ENCODE peak calls at places on chromosomes 16 and 17, in five cellular contexts. S is BE2C, G is progenitor cell of endocrine pancreas, R is neural crest cell, N is GM13977. X is an unnamed sample.

GRCh38 chr17:57670769-57671545 is 74.1 kb downstream of the CCDC182 start:
- DNase-seq in S (no peak), G (no peak), R (no peak), N (peak), X (no peak)

GRCh38 chr17:2140683-2141082 is 85.8 kb downstream of the HIC1 start:
- DNase-seq in S (no peak), G (no peak), R (no peak), N (no peak), X (no peak)

GRCh38 chr17:21373034-21373433 is 3.1 kb upstream of the KCNJ12 start:
- DNase-seq in S (no peak), G (no peak), R (no peak), N (no peak), X (no peak)

GRCh38 chr17:59842901-59843652 is 49.7 kb downstream of the TUBD1 start:
- DNase-seq in S (no peak), G (no peak), R (no peak), N (no peak), X (no peak)

GRCh38 chr17:81254955-81255717 is 16.0 kb downstream of the NDUFAF8 start:
- DNase-seq in S (peak), G (peak), R (peak), N (no peak), X (peak)

GRCh38 chr17:79714746-79715145 is 16.0 kb upstream of the ENPP7 start:
- DNase-seq in S (no peak), G (no peak), R (no peak), N (no peak), X (no peak)

GRCh38 chr16:24848065-24848464 is 2.3 kb downstream of the SLC5A11 start:
- DNase-seq in S (no peak), G (no peak), R (no peak), N (no peak), X (no peak)

GRCh38 chr17:39123627-39124026 is 27.8 kb downstream of the PLXDC1 start:
- DNase-seq in S (no peak), G (no peak), R (no peak), N (no peak), X (no peak)

GRCh38 chr17:56988901-56989572 is 11.1 kb downstream of the SCPEP1 start:
- DNase-seq in S (no peak), G (no peak), R (no peak), N (no peak), X (no peak)

GRCh38 chr17:58568050-58568830 is 53.8 kb upstream of the MTMR4 start:
- DNase-seq in S (no peak), G (no peak), R (no peak), N (no peak), X (no peak)

GRCh38 chr16:59527206-59527997 is 793.3 kb upstream of the GOT2 start:
- DNase-seq in S (no peak), G (no peak), R (no peak), N (no peak), X (no peak)

GRCh38 chr17:77453613-77454559 is 313.1 kb downstream of the SEC14L1 start:
- DNase-seq in S (no peak), G (no peak), R (no peak), N (peak), X (no peak)

GRCh38 chr17:42541041-42541833 is 5.2 kb downstream of the NAGLU start:
- DNase-seq in S (no peak), G (no peak), R (no peak), N (no peak), X (no peak)

GRCh38 chr17:66564992-66565465 is 262.6 kb downstream of the PRKCA start:
- DNase-seq in S (no peak), G (no peak), R (no peak), N (no peak), X (no peak)

GRCh38 chr17:39208136-39208535 is 8.1 kb downstream of the RPL19 start:
- DNase-seq in S (no peak), G (no peak), R (no peak), N (no peak), X (no peak)

GRCh38 chr16:58022601-58023371 is 2.8 kb upstream of the MMP15 start:
- DNase-seq in S (peak), G (no peak), R (no peak), N (no peak), X (no peak)

GRCh38 chr17:75088902-75089417 is 1.2 kb downstream of the SLC16A5 start:
- DNase-seq in S (no peak), G (no peak), R (no peak), N (no peak), X (no peak)

GRCh38 chr16:80614908-80615696 is 74.3 kb downstream of the DYNLRB2 start:
- DNase-seq in S (no peak), G (no peak), R (no peak), N (no peak), X (no peak)

GRCh38 chr17:78125138-78125913 is 3.2 kb downstream of the TMC6 start:
- DNase-seq in S (no peak), G (no peak), R (no peak), N (no peak), X (no peak)

GRCh38 chr16:75236232-75236631 is 15.2 kb downstream of the BCAR1 start:
- DNase-seq in S (no peak), G (no peak), R (no peak), N (no peak), X (no peak)

GRCh38 chr17:72380120-72380519 is 259.3 kb downstream of the SOX9 start:
- DNase-seq in S (no peak), G (no peak), R (no peak), N (no peak), X (no peak)

GRCh38 chr17:82097919-82098168 is 192 bp downstream of the FASN start:
- DNase-seq in S (no peak), G (peak), R (no peak), N (no peak), X (no peak)

GRCh38 chr17:31499771-31500554 is 108.5 kb downstream of the RAB11FIP4 start:
- DNase-seq in S (no peak), G (no peak), R (no peak), N (no peak), X (peak)

DNA sequence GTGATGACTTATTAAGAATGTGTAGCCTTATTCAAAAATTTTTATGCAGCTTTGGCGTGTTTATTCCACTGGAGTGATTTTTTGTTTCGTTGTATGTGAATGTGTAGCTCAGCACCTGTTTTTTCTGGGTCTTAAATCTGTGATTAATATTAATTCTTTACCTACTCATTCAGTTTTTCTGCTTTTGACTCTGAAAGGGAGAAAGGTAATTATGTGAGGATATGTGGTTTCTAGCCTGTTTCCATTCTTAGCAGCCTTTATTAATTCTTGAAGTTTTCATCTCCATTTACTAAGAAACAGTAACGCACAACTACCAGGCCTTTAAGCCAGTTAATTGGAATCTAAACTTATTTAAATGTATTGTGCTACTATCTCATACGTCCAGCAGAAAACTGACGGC is 7.0 kb downstream of the HEATR3 start:
- DNase-seq in S (no peak), G (no peak), R (no peak), N (peak), X (no peak)
- TF ChIP-seq CTCF in S (no peak), G (no peak), R (no peak), N (no peak), X (no peak)

DNA sequence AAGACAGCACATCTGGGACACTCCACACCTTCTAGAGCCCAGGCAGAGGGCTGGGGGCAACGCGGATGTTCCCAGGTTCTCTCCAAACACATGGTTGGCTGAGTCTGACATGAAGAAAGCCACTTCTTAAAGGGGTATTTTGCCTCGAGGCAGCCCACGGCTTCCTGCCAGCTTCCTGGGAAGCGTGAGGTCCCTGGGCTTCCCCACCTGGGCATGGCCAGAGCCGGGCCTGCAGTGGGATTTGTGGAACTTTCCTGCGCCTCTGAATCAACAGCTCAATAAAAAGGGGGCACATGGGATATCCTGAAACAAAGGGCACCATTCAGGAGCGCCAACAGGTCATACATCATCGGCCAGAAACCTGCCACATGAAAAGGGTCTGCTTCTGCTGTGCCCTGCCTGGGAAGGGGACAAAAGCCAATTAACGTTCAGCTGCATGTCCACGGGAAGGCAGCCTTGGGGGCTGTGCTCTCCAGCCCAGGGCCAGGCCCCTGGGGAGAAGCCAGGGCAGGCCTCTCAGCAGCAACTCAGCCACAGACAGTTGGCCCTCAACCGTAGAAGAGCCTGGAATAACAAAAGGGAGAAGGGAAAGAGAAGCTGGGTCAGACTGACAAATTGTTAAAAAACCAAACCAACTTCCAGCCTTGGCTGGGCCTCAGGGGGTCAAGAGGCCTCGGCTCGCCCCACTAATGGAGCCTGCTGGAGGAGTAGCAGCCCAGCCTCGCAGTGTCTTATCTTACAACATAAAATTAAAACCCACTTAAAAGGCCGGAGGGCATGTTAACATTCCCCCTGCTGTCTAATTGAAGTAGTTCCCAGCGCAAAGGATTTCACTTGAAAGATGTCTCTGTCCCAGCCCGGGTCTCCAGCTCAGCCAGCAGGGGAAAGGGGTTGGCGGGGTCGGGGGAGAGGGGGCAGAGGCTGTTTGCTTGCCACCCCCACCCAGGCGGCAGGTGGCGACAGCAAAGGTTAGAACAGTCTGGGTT is 34.2 kb downstream of the TBX4 start:
- DNase-seq in S (peak), G (no peak), R (peak), N (no peak), X (peak)
- TF ChIP-seq CTCF in S (no peak), G (peak), R (peak), N (no peak), X (peak)

DNA sequence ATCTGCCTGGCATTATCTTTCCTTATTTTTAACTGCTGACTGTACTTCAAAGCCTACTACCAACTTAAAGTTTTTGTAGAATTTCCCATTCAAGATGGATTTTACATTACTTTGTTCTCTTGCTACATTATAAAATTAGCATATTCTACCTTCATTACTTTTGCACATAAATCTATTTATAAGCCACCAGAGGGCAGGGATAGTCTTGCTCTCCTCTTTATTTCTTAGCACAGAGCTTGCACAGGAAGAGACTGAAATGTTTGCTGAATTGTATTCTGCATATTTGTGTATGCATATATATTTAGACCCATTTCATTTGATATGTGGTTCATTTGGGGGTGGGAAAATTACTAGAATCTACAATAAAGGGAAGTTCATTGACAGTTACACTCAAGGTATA is 108.0 kb downstream of the SKAP1 start:
- DNase-seq in S (no peak), G (no peak), R (no peak), N (no peak), X (no peak)
- TF ChIP-seq CTCF in S (no peak), G (no peak), R (no peak), N (peak), X (no peak)

GRCh38 chr16:69330286-69331109 is at the start of gene PDF:
- DNase-seq in S (peak), G (peak), R (peak), N (peak), X (peak)
- TF ChIP-seq CTCF in S (no peak), G (no peak), R (no peak), N (no peak), X (no peak)

GRCh38 chr17:48178327-48178726 is 70.8 kb downstream of the SNX11 start:
- DNase-seq in S (no peak), G (no peak), R (no peak), N (no peak), X (no peak)

GRCh38 chr17:48184721-48185120 is 77.2 kb downstream of the SNX11 start:
- DNase-seq in S (no peak), G (no peak), R (no peak), N (no peak), X (no peak)

GRCh38 chr17:48180842-48181241 is 73.3 kb downstream of the SNX11 start:
- DNase-seq in S (no peak), G (no peak), R (no peak), N (no peak), X (no peak)

GRCh38 chr17:48179071-48179945 is 71.7 kb downstream of the SNX11 start:
- DNase-seq in S (no peak), G (no peak), R (no peak), N (no peak), X (no peak)

DNA sequence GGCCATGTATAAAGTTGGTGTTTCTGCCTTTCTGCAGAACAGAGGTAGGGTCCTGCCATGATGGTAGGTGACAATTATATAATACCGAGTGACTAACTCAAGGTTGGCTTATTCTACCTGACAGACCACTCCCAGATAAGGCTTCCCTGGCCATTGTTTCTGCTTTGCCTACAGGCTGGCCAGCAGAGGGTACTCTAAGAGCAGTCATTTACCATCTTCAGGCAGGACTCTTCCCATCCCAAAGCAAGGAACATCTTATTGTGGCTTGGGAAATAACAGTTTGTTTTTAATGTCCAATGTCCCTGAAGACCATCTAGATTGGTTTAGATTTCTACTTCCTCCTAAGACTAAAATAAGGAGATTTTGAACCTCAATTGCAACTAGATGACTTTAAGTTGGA is 74.1 kb downstream of the SNX11 start:
- DNase-seq in S (peak), G (no peak), R (no peak), N (no peak), X (peak)
- TF ChIP-seq CTCF in S (peak), G (peak), R (peak), N (peak), X (peak)

GRCh38 chr17:41332239-41332638 is 16.7 kb upstream of the KRTAP17-1 start:
- DNase-seq in S (no peak), G (no peak), R (no peak), N (no peak), X (no peak)

GRCh38 chr17:41328207-41328606 is 12.7 kb upstream of the KRTAP17-1 start:
- DNase-seq in S (no peak), G (no peak), R (no peak), N (no peak), X (no peak)

GRCh38 chr17:41331606-41332005 is 16.1 kb upstream of the KRTAP17-1 start:
- DNase-seq in S (no peak), G (no peak), R (no peak), N (no peak), X (no peak)

GRCh38 chr17:41327411-41328120 is 12.1 kb upstream of the KRTAP17-1 start:
- DNase-seq in S (no peak), G (no peak), R (no peak), N (no peak), X (no peak)

GRCh38 chr17:41329279-41329925 is 13.9 kb upstream of the KRTAP17-1 start:
- DNase-seq in S (peak), G (peak), R (peak), N (no peak), X (peak)
- TF ChIP-seq CTCF in S (peak), G (peak), R (peak), N (peak), X (peak)

X was measured in nephron progenitor cell.